ENCODE peak calls at places on chromosomes 1 and 21, in six cellular contexts. L, W, A, G, B and U are unnamed samples.
A peak's percentile ranks its signal among the peaks of the same experiment; 100 is the strongest.

GRCh38 chr1:9901148-9902059 is 8.7 kb downstream of the CTNNBIP1 start:
- DNase-seq in L (no peak), W (no peak), A (no peak), G (no peak), B (no peak), U (no peak)

GRCh38 chr1:14522331-14523241 is 75.9 kb upstream of the KAZN start:
- DNase-seq in L (peak; percentile 57), W (no peak), A (no peak), G (peak; percentile 90), B (peak; percentile 62), U (peak; percentile 2)

GRCh38 chr1:41626616-41627375 is 142.3 kb upstream of the EDN2 start:
- DNase-seq in L (no peak), W (no peak), A (no peak), G (peak; percentile 60), B (no peak), U (peak; percentile 85)

GRCh38 chr1:106022312-106022902 is 1034.1 kb upstream of the PRMT6 start:
- DNase-seq in L (peak; percentile 7), W (no peak), A (no peak), G (peak; percentile 1), B (no peak), U (no peak)

GRCh38 chr1:64363116-64363515 is 106.8 kb upstream of the CACHD1 start:
- DNase-seq in L (no peak), W (no peak), A (no peak), G (peak; percentile 10), B (no peak), U (no peak)

GRCh38 chr1:37509181-37509580 is 5.4 kb downstream of the MEAF6 start:
- DNase-seq in L (peak; percentile 21), W (no peak), A (no peak), G (peak; percentile 54), B (peak; percentile 71), U (no peak)

GRCh38 chr1:203584507-203584906 is 42.1 kb upstream of the ATP2B4 start:
- DNase-seq in L (no peak), W (no peak), A (no peak), G (no peak), B (no peak), U (no peak)

GRCh38 chr1:205950826-205951549 is 7.7 kb upstream of the SLC26A9 start:
- DNase-seq in L (no peak), W (no peak), A (no peak), G (peak; percentile 65), B (no peak), U (no peak)

GRCh38 chr21:45323487-45324380 is 36.0 kb upstream of the POFUT2 start:
- DNase-seq in L (no peak), W (no peak), A (no peak), G (no peak), B (no peak), U (no peak)

GRCh38 chr1:241817331-241817792 is 30.6 kb upstream of the EXO1 start:
- DNase-seq in L (no peak), W (no peak), A (no peak), G (peak; percentile 91), B (peak; percentile 44), U (no peak)

GRCh38 chr1:165481820-165482532 is 37.0 kb upstream of the RXRG start:
- DNase-seq in L (no peak), W (no peak), A (peak; percentile 31), G (peak; percentile 81), B (peak; percentile 61), U (peak; percentile 21)

GRCh38 chr1:21937372-21938121 is 437 bp upstream of the HSPG2 start:
- DNase-seq in L (peak; percentile 89), W (peak; percentile 78), A (peak; percentile 82), G (peak; percentile 81), B (peak; percentile 39), U (peak; percentile 65)

GRCh38 chr1:202107801-202108731 is 14.7 kb upstream of the GPR37L1 start:
- DNase-seq in L (no peak), W (no peak), A (no peak), G (no peak), B (no peak), U (no peak)

GRCh38 chr1:223249854-223250631 is 107.0 kb upstream of the TLR5 start:
- DNase-seq in L (no peak), W (no peak), A (no peak), G (no peak), B (no peak), U (no peak)

GRCh38 chr1:54291276-54292014 is 91.5 kb downstream of the MRPL37 start:
- DNase-seq in L (no peak), W (no peak), A (no peak), G (no peak), B (no peak), U (no peak)

GRCh38 chr21:15928686-15929085 is 198.9 kb downstream of the USP25 start:
- DNase-seq in L (no peak), W (no peak), A (no peak), G (no peak), B (no peak), U (no peak)

GRCh38 chr21:16851054-16851453 is 661.8 kb upstream of the CXADR start:
- DNase-seq in L (no peak), W (no peak), A (no peak), G (no peak), B (no peak), U (no peak)

GRCh38 chr21:45358711-45359310 is 46.2 kb upstream of the COL18A1 start:
- DNase-seq in L (no peak), W (no peak), A (no peak), G (no peak), B (no peak), U (no peak)

GRCh38 chr1:97423397-97423796 is 497.4 kb downstream of the DPYD start:
- DNase-seq in L (no peak), W (no peak), A (no peak), G (no peak), B (no peak), U (no peak)

GRCh38 chr1:169601096-169601881 is 15.0 kb upstream of the F5 start:
- DNase-seq in L (peak; percentile 28), W (no peak), A (no peak), G (peak; percentile 25), B (peak; percentile 12), U (no peak)

GRCh38 chr1:57210881-57211280 is 213.0 kb downstream of the DAB1 start:
- DNase-seq in L (no peak), W (no peak), A (no peak), G (no peak), B (no peak), U (no peak)

GRCh38 chr1:53688703-53689102 is 50.3 kb downstream of the GLIS1 start:
- DNase-seq in L (no peak), W (no peak), A (no peak), G (no peak), B (no peak), U (peak; percentile 27)

GRCh38 chr1:116754203-116754977 is at the start of gene CD2:
- DNase-seq in L (no peak), W (no peak), A (no peak), G (no peak), B (no peak), U (peak; percentile 81)

GRCh38 chr1:113804421-113805255 is 7.6 kb downstream of the RSBN1 start:
- DNase-seq in L (no peak), W (no peak), A (no peak), G (peak; percentile 83), B (no peak), U (no peak)

GRCh38 chr1:61403863-61404615 is 320.9 kb downstream of the TM2D1 start:
- DNase-seq in L (no peak), W (no peak), A (no peak), G (peak; percentile 27), B (no peak), U (no peak)

GRCh38 chr21:45891388-45892155 is 90.0 kb upstream of the COL6A1 start:
- DNase-seq in L (no peak), W (no peak), A (no peak), G (no peak), B (no peak), U (no peak)

GRCh38 chr21:33025106-33025470 is 647 bp upstream of the OLIG2 start:
- DNase-seq in L (peak; percentile 14), W (peak; percentile 52), A (no peak), G (no peak), B (no peak), U (no peak)
- TF ChIP-seq CTCF in L (no peak), W (peak; percentile 49), A (no peak), G (no peak), B (no peak), U (no peak)

GRCh38 chr1:168178638-168179410 is at the start of gene TIPRL:
- DNase-seq in L (peak; percentile 93), W (peak; percentile 92), A (peak; percentile 94), G (peak; percentile 99), B (peak; percentile 97), U (peak; percentile 96)
- TF ChIP-seq CTCF in L (peak; percentile 58), W (peak; percentile 77), A (peak; percentile 73), G (peak; percentile 31), B (peak; percentile 59), U (peak; percentile 63)

GRCh38 chr1:1399870-1400575 is 888 bp upstream of the CCNL2 start:
- DNase-seq in L (no peak), W (peak; percentile 14), A (no peak), G (peak; percentile 25), B (no peak), U (peak; percentile 31)

GRCh38 chr1:1400576-1401456 is 1.7 kb upstream of the CCNL2 start:
- DNase-seq in L (no peak), W (no peak), A (no peak), G (peak; percentile 18), B (no peak), U (no peak)

GRCh38 chr1:1403543-1404112 is 3.5 kb downstream of the MRPL20 start:
- DNase-seq in L (no peak), W (no peak), A (no peak), G (no peak), B (no peak), U (no peak)

GRCh38 chr1:1402081-1402900 is 3.2 kb upstream of the CCNL2 start:
- DNase-seq in L (no peak), W (peak; percentile 40), A (no peak), G (peak; percentile 72), B (no peak), U (peak; percentile 59)

DNA sequence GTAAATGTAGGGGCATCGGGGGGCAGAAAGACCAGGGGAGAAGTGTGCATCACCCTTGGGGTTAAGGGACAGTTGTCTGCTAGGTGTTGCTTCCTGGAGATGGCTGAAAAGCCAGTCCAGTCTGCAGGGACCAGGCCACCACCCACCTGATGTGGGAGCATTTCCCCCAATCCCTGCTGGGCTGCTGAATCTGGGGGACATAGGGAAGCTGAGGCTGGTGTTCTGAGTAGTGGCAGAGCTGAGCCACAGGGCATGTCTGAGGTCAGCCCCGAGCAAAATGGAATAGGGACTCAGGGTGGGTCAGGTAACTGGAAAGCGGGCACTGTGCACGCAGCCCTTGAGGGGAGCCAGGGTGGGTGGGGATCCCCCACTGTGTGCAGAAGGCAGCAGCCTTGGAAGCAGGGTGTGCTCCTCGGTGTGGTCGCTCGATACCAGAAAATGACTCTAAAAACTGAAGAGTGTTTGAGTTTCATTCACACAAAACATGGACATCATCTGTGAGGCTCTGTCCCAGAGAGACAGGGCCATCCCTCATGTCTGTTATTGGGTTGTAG is 2.4 kb upstream of the CCNL2 start:
- DNase-seq in L (no peak), W (no peak), A (no peak), G (no peak), B (no peak), U (no peak)
- TF ChIP-seq CTCF in L (no peak), W (no peak), A (no peak), G (no peak), B (no peak), U (no peak)

DNA sequence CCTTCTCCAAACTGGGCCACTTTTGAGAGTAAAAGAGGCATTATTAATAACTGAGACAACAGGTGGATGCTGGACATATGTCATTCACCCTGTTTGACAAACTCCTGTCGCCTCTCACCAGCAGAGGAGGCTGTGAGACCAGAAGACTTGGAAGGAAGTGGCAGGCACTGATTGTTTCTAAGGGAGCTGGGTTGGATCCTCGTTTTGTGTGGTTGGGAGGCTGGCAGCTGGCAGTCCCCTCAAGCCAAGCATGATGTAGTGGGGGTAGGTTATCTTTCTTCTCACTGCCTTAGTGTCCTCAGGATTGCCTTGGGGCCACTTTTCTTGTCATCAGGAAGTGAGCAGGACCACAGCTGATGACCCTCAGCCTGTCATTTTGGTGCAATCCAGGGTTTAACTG is 86.5 kb upstream of the KCNJ15 start:
- DNase-seq in L (peak; percentile 20), W (no peak), A (no peak), G (peak; percentile 24), B (no peak), U (peak; percentile 17)
- TF ChIP-seq CTCF in L (peak; percentile 29), W (peak; percentile 51), A (no peak), G (peak; percentile 24), B (peak; percentile 51), U (no peak)